ENCODE peak calls at places on chromosomes 6 and 20, in eight cellular contexts. R, S, E, U, X, Y, A and G are unnamed samples.

GRCh38 chr6:131765081-131765852 is 42.6 kb upstream of the ENPP1 start:
- DNase-seq in R (peak; percentile 66), S (no peak), E (no peak), U (no peak), X (no peak), Y (peak; percentile 61), A (peak; percentile 55), G (no peak)

GRCh38 chr6:20202070-20202658 is 10.1 kb downstream of the MBOAT1 start:
- DNase-seq in R (peak; percentile 74), S (no peak), E (no peak), U (no peak), X (peak; percentile 87), Y (no peak), A (peak; percentile 40), G (peak; percentile 81)

GRCh38 chr20:58195047-58195446 is 33.4 kb downstream of the ANKRD60 start:
- DNase-seq in R (no peak), S (no peak), E (no peak), U (no peak), X (no peak), Y (no peak), A (no peak), G (no peak)

GRCh38 chr6:37818536-37819176 is 871 bp upstream of the ZFAND3 start:
- DNase-seq in R (peak; percentile 97), S (peak; percentile 93), E (peak; percentile 99), U (peak; percentile 83), X (peak; percentile 99), Y (peak; percentile 93), A (peak; percentile 98), G (peak; percentile 95)

GRCh38 chr6:56483929-56484328 is 158.8 kb downstream of the DST start:
- DNase-seq in R (peak; percentile 69), S (no peak), E (no peak), U (no peak), X (no peak), Y (no peak), A (peak; percentile 36), G (no peak)

GRCh38 chr6:72042088-72042487 is 155.7 kb downstream of the RIMS1 start:
- DNase-seq in R (peak; percentile 3), S (no peak), E (no peak), U (no peak), X (peak; percentile 20), Y (no peak), A (peak; percentile 0), G (peak; percentile 29)

GRCh38 chr6:120211955-120212792 is 862.6 kb upstream of the MAN1A1 start:
- DNase-seq in R (peak; percentile 11), S (no peak), E (no peak), U (no peak), X (no peak), Y (peak; percentile 25), A (peak; percentile 8), G (peak; percentile 71)

GRCh38 chr6:107811591-107812218 is 12.4 kb downstream of the SCML4 start:
- DNase-seq in R (peak; percentile 22), S (no peak), E (no peak), U (no peak), X (no peak), Y (peak; percentile 16), A (peak; percentile 32), G (peak; percentile 63)

GRCh38 chr20:7693761-7694160 is 246.5 kb downstream of the HAO1 start:
- DNase-seq in R (no peak), S (no peak), E (no peak), U (no peak), X (no peak), Y (no peak), A (peak; percentile 53), G (no peak)

GRCh38 chr6:106618324-106618723 is 11.0 kb downstream of the RTN4IP1 start:
- DNase-seq in R (no peak), S (no peak), E (no peak), U (no peak), X (no peak), Y (no peak), A (no peak), G (no peak)

GRCh38 chr6:16769131-16769985 is 8.1 kb upstream of the ATXN1 start:
- DNase-seq in R (peak; percentile 91), S (no peak), E (no peak), U (no peak), X (peak; percentile 49), Y (peak; percentile 96), A (peak; percentile 95), G (peak; percentile 94)

GRCh38 chr6:52495859-52496396 is 75.8 kb downstream of the EFHC1 start:
- DNase-seq in R (peak; percentile 22), S (no peak), E (no peak), U (no peak), X (peak; percentile 51), Y (no peak), A (peak; percentile 15), G (no peak)

GRCh38 chr6:14038636-14039035 is 78.9 kb upstream of the CD83 start:
- DNase-seq in R (no peak), S (no peak), E (no peak), U (no peak), X (no peak), Y (no peak), A (peak; percentile 30), G (no peak)

GRCh38 chr20:2815242-2815900 is 584 bp downstream of the C20orf141 start:
- DNase-seq in R (no peak), S (no peak), E (no peak), U (no peak), X (no peak), Y (no peak), A (no peak), G (no peak)

GRCh38 chr6:142857609-142858195 is 87.3 kb downstream of the HIVEP2 start:
- DNase-seq in R (no peak), S (no peak), E (peak; percentile 53), U (no peak), X (peak; percentile 51), Y (no peak), A (no peak), G (no peak)

GRCh38 chr6:153997221-153997620 is 41.8 kb upstream of the OPRM1 start:
- DNase-seq in R (no peak), S (no peak), E (no peak), U (no peak), X (no peak), Y (no peak), A (no peak), G (no peak)

GRCh38 chr6:57252975-57253374 is 30.9 kb upstream of the RAB23 start:
- DNase-seq in R (peak; percentile 56), S (no peak), E (no peak), U (no peak), X (no peak), Y (no peak), A (peak; percentile 68), G (peak; percentile 16)

DNA sequence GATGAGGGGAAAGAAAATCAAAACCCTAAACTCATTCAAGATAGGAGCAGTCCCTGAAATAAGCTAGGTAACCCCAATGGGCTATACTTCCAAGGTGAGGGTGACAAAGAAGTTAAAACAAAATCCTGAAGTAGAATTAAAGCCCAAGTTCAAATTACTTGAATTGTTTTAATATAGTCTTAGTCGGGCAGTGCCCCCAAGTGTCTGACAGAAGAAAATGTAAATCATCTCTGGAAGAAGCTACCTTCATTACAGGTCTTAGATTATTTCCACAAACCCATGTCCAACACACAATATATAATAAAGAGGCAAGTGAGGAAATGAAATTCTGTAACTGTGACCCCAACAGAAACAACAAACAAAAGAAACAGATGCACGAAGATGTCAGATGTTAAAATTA is 36.8 kb upstream of the L3MBTL3 start:
- DNase-seq in R (peak; percentile 40), S (no peak), E (no peak), U (no peak), X (peak; percentile 12), Y (no peak), A (peak; percentile 40), G (peak; percentile 36)
- TF ChIP-seq CTCF in R (peak; percentile 23), S (no peak), E (no peak), U (no peak), X (peak; percentile 17), Y (peak; percentile 30), A (no peak), G (peak; percentile 46)

GRCh38 chr20:46827718-46828458 is 66.8 kb upstream of the EYA2 start:
- DNase-seq in R (no peak), S (no peak), E (no peak), U (no peak), X (no peak), Y (no peak), A (no peak), G (no peak)

GRCh38 chr20:46823753-46824152 is 70.9 kb upstream of the EYA2 start:
- DNase-seq in R (no peak), S (no peak), E (no peak), U (no peak), X (no peak), Y (no peak), A (no peak), G (no peak)

GRCh38 chr20:46826343-46826984 is 68.2 kb upstream of the EYA2 start:
- DNase-seq in R (peak; percentile 33), S (no peak), E (no peak), U (no peak), X (no peak), Y (peak; percentile 46), A (peak; percentile 34), G (peak; percentile 13)

GRCh38 chr20:46820682-46821081 is 74.0 kb upstream of the EYA2 start:
- DNase-seq in R (no peak), S (no peak), E (peak; percentile 74), U (no peak), X (no peak), Y (no peak), A (no peak), G (peak; percentile 22)

GRCh38 chr20:46823271-46823747 is 71.3 kb upstream of the EYA2 start:
- DNase-seq in R (no peak), S (no peak), E (peak; percentile 66), U (no peak), X (no peak), Y (no peak), A (peak; percentile 51), G (no peak)
- H3K4me3 ChIP-seq in R (no peak overlapping the region), S (no peak overlapping the region), E (no peak overlapping the region), U (no peak overlapping the region), X (no peak overlapping the region), Y (no peak overlapping the region), A (no peak overlapping the region), G (no peak overlapping the region)

GRCh38 chr6:32196682-32197616 is 4.5 kb upstream of the GPSM3 start:
- DNase-seq in R (peak; percentile 28), S (no peak), E (peak; percentile 70), U (no peak), X (peak; percentile 63), Y (no peak), A (peak; percentile 12), G (no peak)

GRCh38 chr6:32195902-32196681 is 3.6 kb upstream of the GPSM3 start:
- DNase-seq in R (peak; percentile 95), S (peak; percentile 91), E (peak; percentile 95), U (peak; percentile 94), X (peak; percentile 91), Y (peak; percentile 91), A (peak; percentile 81), G (peak; percentile 40)

GRCh38 chr6:32194388-32194787 is 1.9 kb upstream of the GPSM3 start:
- DNase-seq in R (no peak), S (no peak), E (no peak), U (no peak), X (no peak), Y (no peak), A (no peak), G (no peak)

GRCh38 chr6:32194825-32195651 is 2.6 kb upstream of the GPSM3 start:
- DNase-seq in R (peak; percentile 79), S (no peak), E (no peak), U (no peak), X (peak; percentile 69), Y (peak; percentile 55), A (peak; percentile 74), G (peak; percentile 63)

GRCh38 chr6:32195652-32195901 is 3.1 kb upstream of the GPSM3 start:
- DNase-seq in R (peak; percentile 100), S (peak; percentile 100), E (peak; percentile 100), U (peak; percentile 100), X (peak; percentile 100), Y (peak; percentile 100), A (peak; percentile 99), G (peak; percentile 100)
- TF ChIP-seq CTCF in R (peak; percentile 63), S (peak; percentile 45), E (peak; percentile 63), U (peak; percentile 80), X (peak; percentile 23), Y (peak; percentile 67), A (peak; percentile 68), G (peak; percentile 60)

GRCh38 chr6:125100018-125100652 is 53.4 kb upstream of the TPD52L1 start:
- DNase-seq in R (no peak), S (no peak), E (no peak), U (no peak), X (no peak), Y (no peak), A (no peak), G (no peak)
- H3K4me3 ChIP-seq in R (peak overlapping the region; percentile 61), S (peak overlapping the region; percentile 52), E (no peak overlapping the region), U (peak overlapping the region; percentile 42), X (no peak overlapping the region), Y (peak overlapping the region; percentile 64), A (peak overlapping the region; percentile 72), G (peak overlapping the region; percentile 51)